ENCODE peak calls at places on chromosome 19, in four cellular contexts. One of them, this sample, is unnamed.

GRCh38 chr19:48455171-48455907 is at the start of gene KCNJ14:
- DNase-seq in GM12878: no peak
- DNase-seq in fibroblast of lung: no peak
- DNase-seq in IMR-90: no peak
- DNase-seq in this sample: no peak

GRCh38 chr19:56076413-56076998 is 44.6 kb downstream of the ZNF787 start:
- DNase-seq in GM12878: no peak
- DNase-seq in fibroblast of lung: peak; percentile 64
- DNase-seq in IMR-90: peak; percentile 50
- DNase-seq in this sample: peak; percentile 85

GRCh38 chr19:42252365-42253244 is 2.3 kb downstream of the ERF start:
- DNase-seq in IMR-90: peak; percentile 68
- DNase-seq in GM12878: no peak
- DNase-seq in fibroblast of lung: peak; percentile 47
- DNase-seq in this sample: peak; percentile 62

GRCh38 chr19:35040826-35041547 is 534 bp upstream of the HPN start:
- DNase-seq in IMR-90: no peak
- DNase-seq in fibroblast of lung: peak; percentile 53
- DNase-seq in GM12878: no peak
- DNase-seq in this sample: no peak

GRCh38 chr19:10111405-10111811 is at the start of gene P2RY11:
- DNase-seq in fibroblast of lung: no peak
- DNase-seq in IMR-90: no peak
- DNase-seq in GM12878: peak; percentile 75
- DNase-seq in this sample: no peak

GRCh38 chr19:41599175-41599966 is 23.4 kb downstream of the CEACAM21 start:
- DNase-seq in fibroblast of lung: no peak
- DNase-seq in GM12878: no peak
- DNase-seq in IMR-90: no peak
- DNase-seq in this sample: no peak

GRCh38 chr19:41352609-41353465 is 885 bp downstream of the TGFB1 start:
- DNase-seq in GM12878: no peak
- DNase-seq in IMR-90: peak; percentile 44
- DNase-seq in fibroblast of lung: peak; percentile 48
- DNase-seq in this sample: peak; percentile 79

GRCh38 chr19:35958660-35959039 is 22.5 kb downstream of the LRFN3 start:
- DNase-seq in GM12878: no peak
- DNase-seq in fibroblast of lung: no peak
- DNase-seq in IMR-90: no peak
- DNase-seq in this sample: no peak

GRCh38 chr19:35110974-35111373 is 4.6 kb upstream of the FXYD3 start:
- DNase-seq in IMR-90: no peak
- DNase-seq in fibroblast of lung: no peak
- DNase-seq in GM12878: no peak
- DNase-seq in this sample: no peak

GRCh38 chr19:58001895-58002369 is 688 bp downstream of the ZNF606 start:
- DNase-seq in IMR-90: peak; percentile 5
- DNase-seq in GM12878: no peak
- DNase-seq in fibroblast of lung: peak; percentile 30
- DNase-seq in this sample: peak; percentile 34

GRCh38 chr19:56114051-56114694 is 6.9 kb downstream of the ZNF787 start:
- DNase-seq in IMR-90: no peak
- DNase-seq in GM12878: no peak
- DNase-seq in fibroblast of lung: no peak
- DNase-seq in this sample: no peak

GRCh38 chr19:6092329-6093286 is 17.7 kb downstream of the RFX2 start:
- DNase-seq in IMR-90: peak; percentile 88
- DNase-seq in GM12878: no peak
- DNase-seq in fibroblast of lung: peak; percentile 71
- DNase-seq in this sample: peak; percentile 88

GRCh38 chr19:14954071-14954655 is 12.9 kb downstream of the OR7C2 start:
- DNase-seq in IMR-90: no peak
- DNase-seq in fibroblast of lung: no peak
- DNase-seq in GM12878: no peak
- DNase-seq in this sample: no peak

GRCh38 chr19:40596608-40597328 is 4.4 kb upstream of the LTBP4 start:
- DNase-seq in GM12878: no peak
- DNase-seq in IMR-90: peak; percentile 59
- DNase-seq in fibroblast of lung: peak; percentile 54
- DNase-seq in this sample: peak; percentile 67

GRCh38 chr19:12840091-12841079 is 2.1 kb downstream of the MAST1 start:
- DNase-seq in fibroblast of lung: peak; percentile 62
- DNase-seq in IMR-90: peak; percentile 63
- DNase-seq in GM12878: no peak
- DNase-seq in this sample: peak; percentile 49

GRCh38 chr19:10013316-10013715 is at the start of gene RDH8:
- DNase-seq in GM12878: no peak
- DNase-seq in IMR-90: no peak
- DNase-seq in fibroblast of lung: no peak
- DNase-seq in this sample: no peak

GRCh38 chr19:5621945-5622464 is 571 bp downstream of the SAFB2 start:
- DNase-seq in GM12878: no peak
- DNase-seq in fibroblast of lung: no peak
- DNase-seq in IMR-90: no peak
- DNase-seq in this sample: peak; percentile 41

GRCh38 chr19:40754611-40755247 is 3.7 kb downstream of the SNRPA start:
- DNase-seq in fibroblast of lung: no peak
- DNase-seq in IMR-90: peak; percentile 19
- DNase-seq in GM12878: no peak
- DNase-seq in this sample: no peak

GRCh38 chr19:3118232-3119070 is 17.4 kb upstream of the GNA15 start:
- DNase-seq in IMR-90: no peak
- DNase-seq in fibroblast of lung: no peak
- DNase-seq in GM12878: no peak
- DNase-seq in this sample: no peak

GRCh38 chr19:30896551-30896950 is 452.7 kb downstream of the TSHZ3 start:
- DNase-seq in IMR-90: no peak
- DNase-seq in GM12878: no peak
- DNase-seq in fibroblast of lung: no peak
- DNase-seq in this sample: no peak

GRCh38 chr19:7258840-7259395 is 35.3 kb downstream of the INSR start:
- DNase-seq in GM12878: no peak
- DNase-seq in IMR-90: no peak
- DNase-seq in fibroblast of lung: no peak
- DNase-seq in this sample: no peak
- H3K4me1 ChIP-seq in GM12878: no peaks in the 10 kb centered on the region
- H3K4me1 ChIP-seq in IMR-90: peaks cover 2% of the 10 kb centered on the region
- H3K4me1 ChIP-seq in fibroblast of lung: no peaks in the 10 kb centered on the region
- H3K4me1 ChIP-seq in this sample: no peaks in the 10 kb centered on the region

GRCh38 chr19:18098891-18099622 is 1.5 kb downstream of the MAST3 start:
- DNase-seq in GM12878: peak; percentile 84
- DNase-seq in fibroblast of lung: no peak
- DNase-seq in IMR-90: no peak
- DNase-seq in this sample: no peak
- H3K9ac ChIP-seq in GM12878: peak overlapping the region; percentile 72
- H3K9ac ChIP-seq in fibroblast of lung: no peak overlapping the region
- H3K9ac ChIP-seq in IMR-90: no peak overlapping the region
- H3K9ac ChIP-seq in this sample: no peak overlapping the region

DNA sequence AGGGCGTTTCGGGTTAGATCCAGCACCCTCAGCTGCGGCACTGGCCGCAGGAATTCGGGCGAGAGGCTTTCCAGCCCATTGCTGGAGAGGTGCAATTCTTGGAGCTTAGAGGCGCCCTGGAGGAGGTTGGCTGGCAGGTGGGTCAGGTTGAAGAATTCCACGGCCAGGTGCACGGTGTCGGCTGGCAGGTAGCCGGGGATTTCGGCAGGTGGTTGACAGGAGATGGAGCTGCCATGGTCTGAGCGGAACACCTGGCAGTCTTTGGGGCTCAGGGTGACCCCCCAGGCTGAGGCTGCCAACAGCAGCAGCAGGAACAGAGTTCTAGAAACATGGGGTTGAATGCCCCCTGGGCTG is 1.3 kb downstream of the LRG1 start:
- DNase-seq in IMR-90: no peak
- DNase-seq in GM12878: no peak
- DNase-seq in fibroblast of lung: no peak
- DNase-seq in this sample: no peak
- H3K4me1 ChIP-seq in IMR-90: no peaks in the 10 kb centered on the region
- H3K4me1 ChIP-seq in GM12878: peaks cover 12% of the 10 kb centered on the region
- H3K4me1 ChIP-seq in fibroblast of lung: no peaks in the 10 kb centered on the region
- H3K4me1 ChIP-seq in this sample: peaks cover 22% of the 10 kb centered on the region

DNA sequence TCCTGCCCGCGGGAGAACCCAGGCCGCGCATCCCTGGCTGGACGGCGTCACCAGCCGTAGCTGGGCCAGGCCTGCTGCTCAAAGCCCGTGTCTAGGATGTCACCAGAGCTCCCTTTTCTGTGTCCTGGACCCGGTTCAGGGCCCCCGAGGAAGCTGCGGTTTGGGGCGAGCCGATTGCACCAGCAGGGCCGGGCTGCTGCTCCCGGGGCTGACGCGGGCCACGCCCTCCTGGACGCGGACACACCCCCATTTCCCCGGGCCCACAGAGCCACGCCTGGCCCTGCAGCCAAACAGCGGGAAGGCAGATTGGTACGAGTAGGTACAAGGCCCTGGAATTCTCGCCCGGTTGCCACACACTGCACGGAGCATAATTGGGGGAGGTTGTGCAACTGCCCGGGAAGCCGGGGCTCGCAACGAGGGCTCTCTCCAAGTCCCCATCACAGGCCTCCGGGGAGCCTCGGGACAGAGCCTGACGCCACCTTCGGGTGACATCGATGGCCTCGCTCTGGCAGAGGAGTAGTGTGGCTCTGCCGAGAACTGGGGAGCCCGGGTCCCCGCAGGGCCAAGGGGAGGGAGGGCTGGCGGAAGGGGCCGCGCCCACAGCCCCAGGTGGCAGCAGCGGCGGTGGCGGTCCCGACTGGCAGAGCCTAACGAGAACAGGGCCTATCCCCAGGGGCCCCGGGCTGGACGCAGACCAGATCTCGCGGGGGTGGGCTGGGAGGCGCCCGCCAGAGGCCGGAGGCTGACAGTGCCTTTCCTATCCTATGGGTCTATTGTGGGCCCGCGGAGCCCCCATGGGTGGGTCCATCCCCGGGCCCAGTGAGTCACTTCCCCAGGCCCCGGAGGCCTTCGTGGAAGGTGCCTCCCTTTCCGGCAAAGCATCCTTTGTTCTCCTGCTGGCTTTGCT is 23.5 kb downstream of the KCTD15 start:
- DNase-seq in fibroblast of lung: peak; percentile 76
- DNase-seq in GM12878: no peak
- DNase-seq in IMR-90: peak; percentile 12
- DNase-seq in this sample: peak; percentile 91
- H3K9ac ChIP-seq in fibroblast of lung: peak overlapping the region; percentile 50
- H3K9ac ChIP-seq in GM12878: no peak overlapping the region
- H3K9ac ChIP-seq in IMR-90: no peak overlapping the region
- H3K9ac ChIP-seq in this sample: peak overlapping the region; percentile 59

DNA sequence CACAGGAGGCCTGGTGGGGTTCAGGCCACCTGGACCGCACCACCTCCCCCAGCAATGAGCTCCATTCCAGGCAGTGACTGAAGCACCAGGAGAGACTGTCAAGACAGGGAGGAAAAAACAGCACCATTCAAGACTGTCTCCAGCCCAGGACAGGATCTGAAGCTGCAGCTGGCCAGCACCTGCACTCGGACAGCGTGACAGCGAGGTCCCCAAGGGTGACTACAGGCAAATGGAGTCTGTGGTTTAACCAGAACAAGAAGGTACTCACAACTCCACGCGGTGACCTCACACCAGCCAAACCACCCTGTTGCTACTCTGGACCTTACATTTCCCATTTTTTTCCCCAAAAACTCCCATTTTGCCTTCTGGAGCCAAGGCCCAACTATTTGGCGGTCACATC is 9.8 kb downstream of the MED26 start:
- DNase-seq in GM12878: no peak
- DNase-seq in fibroblast of lung: no peak
- DNase-seq in IMR-90: no peak
- DNase-seq in this sample: no peak
- H3K4me1 ChIP-seq in GM12878: peaks cover 42% of the 10 kb centered on the region
- H3K4me1 ChIP-seq in fibroblast of lung: peaks cover 6% of the 10 kb centered on the region
- H3K4me1 ChIP-seq in IMR-90: peaks cover 6% of the 10 kb centered on the region
- H3K4me1 ChIP-seq in this sample: peaks cover 39% of the 10 kb centered on the region

This sample was measured in adipocyte.